ENCODE peak calls at places on chromosomes 1 and 21, in four cellular contexts. W is GM12878, B is IMR-90, Y is K562. E is an unnamed sample.

GRCh38 chr1:17293681-17294415 is 14.1 kb upstream of the PADI4 start:
- DNase-seq in W (no peak), B (no peak), Y (no peak), E (no peak)

GRCh38 chr1:78884685-78885452 is 121.7 kb downstream of the ADGRL4 start:
- DNase-seq in W (no peak), B (peak; percentile 21), Y (no peak), E (no peak)

GRCh38 chr1:167502719-167503452 is 15.4 kb downstream of the CD247 start:
- DNase-seq in W (no peak), B (no peak), Y (no peak), E (no peak)

GRCh38 chr1:95118019-95118499 is 904 bp downstream of the TLCD4 start:
- DNase-seq in W (no peak), B (no peak), Y (no peak), E (no peak)

GRCh38 chr1:66571789-66572188 is 37.8 kb downstream of the SGIP1 start:
- DNase-seq in W (no peak), B (peak; percentile 69), Y (no peak), E (no peak)

GRCh38 chr1:153791856-153792253 is 16.6 kb downstream of the SLC27A3 start:
- DNase-seq in W (no peak), B (peak; percentile 72), Y (no peak), E (no peak)

GRCh38 chr1:26363549-26364448 is 8.8 kb downstream of the ZNF683 start:
- DNase-seq in W (peak; percentile 16), B (peak; percentile 64), Y (peak; percentile 90), E (peak; percentile 97)

GRCh38 chr1:15741183-15741850 is 982 bp upstream of the TMEM82 start:
- DNase-seq in W (no peak), B (peak; percentile 44), Y (peak; percentile 91), E (peak; percentile 91)

GRCh38 chr1:174949061-174949460 is 50.7 kb upstream of the CACYBP start:
- DNase-seq in W (no peak), B (no peak), Y (no peak), E (no peak)

GRCh38 chr1:200099040-200099439 is 71.5 kb downstream of the NR5A2 start:
- DNase-seq in W (no peak), B (no peak), Y (no peak), E (no peak)

GRCh38 chr1:228647523-228648444 is 87.5 kb upstream of the RHOU start:
- DNase-seq in W (no peak), B (no peak), Y (peak; percentile 27), E (peak; percentile 15)

GRCh38 chr1:214316597-214316996 is 35.6 kb downstream of the SMYD2 start:
- DNase-seq in W (no peak), B (peak; percentile 41), Y (no peak), E (peak; percentile 55)

GRCh38 chr1:7298749-7299151 is 472.3 kb upstream of the VAMP3 start:
- DNase-seq in W (no peak), B (peak; percentile 82), Y (no peak), E (peak; percentile 42)

GRCh38 chr1:187721216-187721615 is 892.5 kb downstream of the PLA2G4A start:
- DNase-seq in W (no peak), B (no peak), Y (no peak), E (no peak)

DNA sequence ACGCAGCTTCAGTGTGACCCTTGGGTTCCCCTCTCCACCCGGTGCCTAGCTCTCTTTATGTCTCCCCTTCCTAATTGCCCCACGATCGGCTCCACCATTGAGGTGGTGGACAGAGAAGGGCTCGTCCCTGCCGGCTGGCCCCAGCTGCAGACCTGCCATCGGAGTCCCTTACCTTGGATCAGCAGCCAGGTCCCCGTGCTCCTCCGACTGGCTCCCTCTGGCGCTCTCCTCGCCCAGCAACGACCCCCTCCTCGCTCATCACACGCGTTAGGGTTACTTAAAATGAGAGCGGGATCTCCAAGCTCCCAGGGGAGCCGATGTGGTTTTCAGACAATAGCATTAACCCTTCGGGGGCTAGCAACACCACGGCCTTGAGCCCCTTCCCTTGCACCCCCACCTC is 8.1 kb upstream of the ETV3L start:
- DNase-seq in W (no peak), B (no peak), Y (no peak), E (no peak)
- TF ChIP-seq CHD1 in W (no peak), B (no peak), Y (no peak), E (no peak)

GRCh38 chr1:181221078-181221477 is 132.6 kb downstream of the IER5 start:
- DNase-seq in W (no peak), B (no peak), Y (no peak), E (no peak)

GRCh38 chr1:181222972-181223371 is 134.5 kb downstream of the IER5 start:
- DNase-seq in W (no peak), B (no peak), Y (no peak), E (no peak)

GRCh38 chr1:181216571-181216994 is 128.1 kb downstream of the IER5 start:
- DNase-seq in W (no peak), B (no peak), Y (no peak), E (no peak)

GRCh38 chr1:181219938-181220337 is 131.4 kb downstream of the IER5 start:
- DNase-seq in W (no peak), B (peak; percentile 4), Y (no peak), E (no peak)
- TF ChIP-seq CHD1 in W (no peak), B (no peak), Y (no peak), E (no peak)

GRCh38 chr1:20325844-20326323 is 35.2 kb downstream of the VWA5B1 start:
- DNase-seq in W (no peak), B (peak; percentile 30), Y (no peak), E (no peak)
- TF ChIP-seq CHD1 in W (no peak), B (no peak), Y (no peak), E (no peak)

GRCh38 chr1:8482844-8483436 is 165.0 kb downstream of the SLC45A1 start:
- DNase-seq in W (no peak), B (peak; percentile 63), Y (no peak), E (no peak)
- TF ChIP-seq CHD1 in W (no peak), B (no peak), Y (no peak), E (no peak)

DNA sequence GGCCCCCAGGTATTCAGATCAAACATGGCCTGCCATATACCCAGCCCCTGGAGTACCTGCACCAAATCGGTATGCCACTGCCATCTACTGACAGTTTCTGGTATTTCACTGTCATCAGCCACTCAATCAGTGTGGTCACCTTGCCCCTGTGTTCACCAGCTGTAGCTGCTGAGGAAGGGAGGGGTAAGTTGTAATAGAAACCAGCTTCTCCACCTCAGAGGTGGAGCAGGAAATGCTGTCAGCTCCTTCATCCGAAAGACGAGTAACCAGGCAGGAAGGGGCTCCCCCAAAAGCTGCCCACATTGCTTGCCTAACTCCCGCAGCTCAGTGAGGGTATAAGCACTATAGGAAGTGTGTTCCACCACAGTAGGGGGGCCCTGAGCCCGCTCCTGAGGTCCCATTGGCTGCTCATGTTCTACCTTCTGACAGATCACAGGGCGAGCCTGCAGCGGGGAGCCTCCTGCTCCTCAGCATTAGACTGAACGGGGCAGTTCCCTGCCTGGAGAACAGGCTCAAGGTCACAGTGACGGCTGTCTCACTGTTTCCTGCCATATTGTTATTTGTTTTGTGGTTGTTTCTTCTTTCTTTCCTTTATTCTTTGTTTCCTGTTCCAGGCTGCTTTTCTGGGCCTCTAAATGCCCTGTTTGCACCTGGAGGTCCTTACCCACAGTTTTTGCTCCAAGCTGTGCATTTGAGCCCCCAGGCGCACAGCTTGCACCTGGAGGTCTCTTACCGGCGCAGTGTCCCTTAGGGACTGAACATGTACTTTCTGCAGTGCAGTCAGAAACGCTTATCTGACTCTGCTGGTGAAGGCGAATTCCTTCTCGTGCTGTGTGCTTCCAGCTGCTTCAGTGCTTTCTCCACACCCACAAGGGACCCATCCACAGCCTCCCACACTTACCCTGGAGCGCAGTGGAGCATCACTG is 1638.3 kb downstream of the MRPL39 start:
- DNase-seq in W (peak; percentile 46), B (peak; percentile 26), Y (peak; percentile 52), E (peak; percentile 57)
- TF ChIP-seq CHD1 in W (no peak), B (no peak), Y (no peak), E (no peak)